ENCODE peak calls at places on chromosomes 16 and 17, in five cellular contexts. R is effector memory CD4-positive, alpha-beta T cell; W is CD8-positive, alpha-beta T cell; G is left lung; I is stomach. B is an unnamed sample.

GRCh38 chr17:7626956-7627249 is 718 bp downstream of the SAT2 start:
- DNase-seq in R (no peak), W (no peak), G (no peak), I (no peak), B (no peak)

GRCh38 chr16:17476414-17477259 is 5.9 kb upstream of the XYLT1 start:
- DNase-seq in R (no peak), W (peak; percentile 73), G (no peak), I (peak; percentile 54), B (no peak)

GRCh38 chr17:74864866-74865395 is 5.2 kb upstream of the GRIN2C start:
- DNase-seq in R (peak; percentile 47), W (peak; percentile 84), G (peak; percentile 91), I (peak; percentile 75), B (peak; percentile 53)

GRCh38 chr17:31696184-31696602 is 162.9 kb downstream of the COPRS start:
- DNase-seq in R (no peak), W (no peak), G (no peak), I (peak; percentile 74), B (no peak)

GRCh38 chr17:19347323-19348080 is 15.0 kb downstream of the B9D1 start:
- DNase-seq in R (no peak), W (no peak), G (peak; percentile 46), I (no peak), B (no peak)

GRCh38 chr17:28743243-28744103 is at the start of gene TRAF4:
- DNase-seq in R (peak; percentile 62), W (peak; percentile 81), G (peak; percentile 94), I (peak; percentile 89), B (peak; percentile 70)

GRCh38 chr17:3843935-3844516 is 2.0 kb downstream of the NCBP3 start:
- DNase-seq in R (peak; percentile 17), W (peak; percentile 56), G (no peak), I (peak; percentile 57), B (no peak)

GRCh38 chr16:88339926-88340754 is 42.6 kb upstream of the ZNF469 start:
- DNase-seq in R (no peak), W (no peak), G (peak; percentile 69), I (no peak), B (no peak)

GRCh38 chr17:34673516-34673915 is 94.1 kb downstream of the TMEM132E start:
- DNase-seq in R (no peak), W (no peak), G (no peak), I (no peak), B (no peak)

GRCh38 chr16:23301251-23302044 is 654 bp upstream of the SCNN1B start:
- DNase-seq in R (no peak), W (no peak), G (no peak), I (no peak), B (no peak)

DNA sequence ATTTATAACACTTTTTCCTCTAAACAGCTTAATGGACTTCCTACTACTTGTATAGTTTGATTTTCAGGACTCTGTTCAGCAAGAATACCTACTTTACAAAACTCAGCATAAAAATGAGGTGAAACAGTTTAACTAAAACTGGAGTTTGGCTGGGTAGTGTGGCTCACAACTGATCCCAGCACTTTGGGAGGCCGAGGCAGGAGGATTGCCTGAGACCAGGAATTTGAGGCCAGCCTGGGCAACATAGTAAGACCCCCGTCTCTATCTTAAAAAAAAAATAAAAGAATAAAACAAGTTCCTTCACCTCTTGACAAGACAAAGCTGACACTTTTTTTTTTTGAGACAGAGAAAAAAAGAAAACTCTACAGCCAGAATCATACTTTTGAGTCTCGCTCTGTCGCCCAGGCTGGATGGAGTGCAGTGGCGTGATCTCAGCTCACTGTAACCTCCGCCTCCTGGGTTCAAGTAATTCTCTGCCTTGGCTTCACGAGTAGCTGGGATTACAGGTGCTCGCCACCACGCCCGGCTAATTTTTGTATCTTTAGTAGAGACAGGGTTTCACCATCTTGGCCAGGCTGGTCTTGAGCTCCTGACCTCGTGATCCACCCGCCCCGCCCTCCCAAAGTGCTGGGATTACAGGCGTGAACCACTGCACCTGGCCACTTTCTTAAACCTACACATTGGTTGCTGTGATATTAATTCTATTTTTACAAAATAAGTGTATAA is 2.6 kb downstream of the PDF start:
- DNase-seq in R (no peak), W (no peak), G (no peak), I (no peak), B (no peak)
- H3K4me1 ChIP-seq in R (peaks cover 19% of the 10 kb centered on the region), W (peaks cover 35% of the 10 kb centered on the region), G (peaks cover 18% of the 10 kb centered on the region), I (peaks cover 81% of the 10 kb centered on the region), B (peaks cover 43% of the 10 kb centered on the region)

DNA sequence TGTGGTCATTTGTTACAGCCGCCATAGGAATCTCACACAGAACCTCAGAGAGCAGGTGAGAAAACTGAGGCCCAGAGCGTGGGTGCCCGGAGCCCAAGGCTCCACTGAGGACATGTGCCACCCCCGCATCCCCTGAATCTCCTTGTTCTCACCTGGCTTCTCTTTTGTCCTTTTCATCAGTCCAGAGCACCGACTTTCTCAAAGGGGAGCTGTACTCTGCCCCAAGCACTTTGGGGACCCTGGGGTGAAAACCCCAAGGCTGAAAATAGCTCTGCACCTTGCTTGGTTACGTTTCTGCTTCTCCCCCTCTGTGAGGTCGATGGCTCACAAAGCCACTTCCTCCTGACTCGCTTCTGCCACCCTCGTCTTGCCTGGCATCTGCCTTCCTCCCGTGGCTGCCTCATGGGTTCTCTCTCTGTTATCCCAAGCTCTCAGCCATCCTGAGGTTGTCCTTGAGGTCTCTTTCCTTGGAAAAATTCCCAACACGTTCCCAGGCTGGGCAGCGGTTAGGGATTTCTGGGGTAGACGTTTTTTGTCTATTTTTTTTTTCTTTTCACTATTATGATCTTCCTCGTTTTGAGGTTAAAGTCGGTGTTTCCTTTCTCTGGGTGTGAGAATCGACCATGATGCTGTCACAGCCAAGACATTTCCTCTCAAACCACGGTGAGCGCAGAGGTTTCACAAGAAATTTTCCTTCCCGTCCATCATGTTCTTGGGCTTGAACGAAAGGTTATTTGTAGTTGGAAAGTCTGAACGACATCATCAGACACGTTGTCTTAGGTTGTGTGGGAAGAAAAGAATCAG is 37.2 kb downstream of the IRF8 start:
- DNase-seq in R (peak; percentile 48), W (peak; percentile 81), G (no peak), I (no peak), B (peak; percentile 76)
- H3K4me3 ChIP-seq in R (peak overlapping the region; percentile 32), W (peak overlapping the region; percentile 43), G (no peak overlapping the region), I (no peak overlapping the region), B (peak overlapping the region; percentile 8)

DNA sequence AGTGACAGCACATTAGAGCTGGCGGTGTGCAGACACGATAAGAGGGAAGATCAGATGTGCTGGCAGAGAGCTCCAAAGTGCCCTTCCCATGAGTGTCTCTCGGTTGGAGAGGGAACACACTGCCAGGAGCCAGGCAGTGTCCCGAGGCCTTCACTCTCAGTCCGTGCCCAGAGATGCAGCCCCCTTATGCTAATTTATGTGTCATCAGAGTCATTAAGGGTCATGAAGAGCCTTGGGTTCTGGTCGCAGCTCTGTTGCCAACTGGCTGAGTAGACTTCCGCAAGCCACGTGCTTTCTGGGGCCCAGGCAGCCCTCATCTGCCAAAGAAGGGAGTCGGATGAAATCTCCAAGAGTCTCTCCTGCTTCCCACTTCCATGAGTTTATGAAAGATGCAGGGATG is 232.5 kb downstream of the MSI2 start:
- DNase-seq in R (no peak), W (no peak), G (no peak), I (no peak), B (no peak)
- H3K4me1 ChIP-seq in R (no peaks in the 10 kb centered on the region), W (peaks cover 25% of the 10 kb centered on the region), G (no peaks in the 10 kb centered on the region), I (peaks cover 11% of the 10 kb centered on the region), B (peaks cover 20% of the 10 kb centered on the region)

GRCh38 chr17:59623151-59623550 is 3.5 kb downstream of the CLTC start:
- DNase-seq in R (no peak), W (no peak), G (no peak), I (no peak), B (no peak)
- H3K4me3 ChIP-seq in R (no peak overlapping the region), W (no peak overlapping the region), G (no peak overlapping the region), I (peak overlapping the region; percentile 97), B (no peak overlapping the region)

GRCh38 chr16:1706386-1707192 is 594 bp downstream of the MAPK8IP3 start:
- DNase-seq in R (peak; percentile 4), W (peak; percentile 55), G (no peak), I (no peak), B (peak; percentile 12)
- H3K4me1 ChIP-seq in R (peaks cover 21% of the 10 kb centered on the region), W (peaks cover 32% of the 10 kb centered on the region), G (peaks cover 15% of the 10 kb centered on the region), I (peaks cover 62% of the 10 kb centered on the region), B (peaks cover 33% of the 10 kb centered on the region)

GRCh38 chr16:2756288-2757015 is 4.0 kb downstream of the SRRM2 start:
- DNase-seq in R (no peak), W (no peak), G (no peak), I (no peak), B (no peak)

GRCh38 chr16:2757344-2757743 is 4.9 kb downstream of the SRRM2 start:
- DNase-seq in R (no peak), W (no peak), G (no peak), I (no peak), B (no peak)

GRCh38 chr16:2753523-2754020 is 1.1 kb downstream of the SRRM2 start:
- DNase-seq in R (no peak), W (no peak), G (no peak), I (no peak), B (no peak)

GRCh38 chr16:2752850-2753522 is 548 bp downstream of the SRRM2 start:
- DNase-seq in R (no peak), W (no peak), G (no peak), I (peak; percentile 86), B (no peak)

GRCh38 chr16:2755158-2755557 is 2.7 kb downstream of the SRRM2 start:
- DNase-seq in R (no peak), W (no peak), G (no peak), I (no peak), B (no peak)
- H3K4me3 ChIP-seq in R (no peak overlapping the region), W (peak overlapping the region; percentile 2), G (peak overlapping the region; percentile 87), I (peak overlapping the region; percentile 96), B (peak overlapping the region; percentile 77)